ENCODE peak calls at places on chromosomes 11 and 22, in eight cellular contexts. V is kidney tubule cell; A is K562; Y is stimulated activated CD4-positive, alpha-beta T cell treated with anti-CD3 and anti-CD28 coated beads, Interleukin-15, amount 100 ng/mL, for 1 hour; Q is HT1080; C is CD8-positive, alpha-beta memory T cell; H is NCI-H2171 treated with DMSO at 0.1 percent for 48 hours; W is GM04503. S is an unnamed sample.

GRCh38 chr11:12702999-12703453 is 28.8 kb downstream of the TEAD1 start:
- DNase-seq in V (peak), A (no peak), Y (no peak), Q (peak), C (no peak), H (no peak), W (no peak), S (no peak)

GRCh38 chr11:27274854-27275395 is 88.1 kb downstream of the CCDC34 start:
- DNase-seq in V (no peak), A (no peak), Y (no peak), Q (no peak), C (no peak), H (no peak), W (no peak), S (no peak)

GRCh38 chr11:46346886-46347636 is at the start of gene DGKZ:
- DNase-seq in V (peak), A (peak), Y (peak), Q (peak), C (peak), H (peak), W (no peak), S (no peak)

GRCh38 chr11:95711162-95711944 is 78.2 kb downstream of the FAM76B start:
- DNase-seq in V (no peak), A (no peak), Y (no peak), Q (peak), C (no peak), H (no peak), W (no peak), S (no peak)

GRCh38 chr11:81005595-81005994 is 1564.8 kb upstream of the TENM4 start:
- DNase-seq in V (peak), A (no peak), Y (no peak), Q (peak), C (no peak), H (no peak), W (peak), S (no peak)

GRCh38 chr11:79174045-79175008 is 266.5 kb downstream of the TENM4 start:
- DNase-seq in V (no peak), A (no peak), Y (no peak), Q (peak), C (no peak), H (peak), W (no peak), S (no peak)

GRCh38 chr11:235998-236773 is at the start of gene SIRT3:
- DNase-seq in V (peak), A (peak), Y (peak), Q (peak), C (peak), H (peak), W (peak), S (peak)

GRCh38 chr22:37726240-37726887 is 29.5 kb downstream of the TRIOBP start:
- DNase-seq in V (peak), A (no peak), Y (no peak), Q (no peak), C (no peak), H (no peak), W (no peak), S (no peak)

GRCh38 chr11:43779306-43779705 is 98.8 kb downstream of the HSD17B12 start:
- DNase-seq in V (no peak), A (no peak), Y (no peak), Q (no peak), C (no peak), H (no peak), W (no peak), S (no peak)

GRCh38 chr22:19522190-19522880 is 1.9 kb downstream of the CLDN5 start:
- DNase-seq in V (no peak), A (peak), Y (no peak), Q (no peak), C (no peak), H (peak), W (no peak), S (peak)

GRCh38 chr22:21641417-21641794 is 696 bp upstream of the SDF2L1 start:
- DNase-seq in V (peak), A (peak), Y (no peak), Q (peak), C (no peak), H (no peak), W (no peak), S (no peak)

GRCh38 chr22:35099883-35100282 is 33.9 kb downstream of the ISX start:
- DNase-seq in V (no peak), A (no peak), Y (no peak), Q (peak), C (no peak), H (no peak), W (no peak), S (no peak)

GRCh38 chr22:41656515-41656914 is 32.2 kb downstream of the SNU13 start:
- DNase-seq in V (no peak), A (no peak), Y (no peak), Q (no peak), C (no peak), H (peak), W (no peak), S (no peak)

GRCh38 chr11:6544921-6545850 is 48.1 kb downstream of the DNHD1 start:
- DNase-seq in V (no peak), A (no peak), Y (no peak), Q (peak), C (no peak), H (no peak), W (no peak), S (no peak)

GRCh38 chr11:105071060-105071732 is 26.1 kb upstream of the CARD16 start:
- DNase-seq in V (no peak), A (no peak), Y (no peak), Q (no peak), C (no peak), H (no peak), W (no peak), S (no peak)

GRCh38 chr11:36015806-36016205 is 71.9 kb downstream of the LDLRAD3 start:
- DNase-seq in V (no peak), A (no peak), Y (no peak), Q (no peak), C (no peak), H (peak), W (no peak), S (no peak)

GRCh38 chr11:76999597-76999996 is 34.6 kb upstream of the B3GNT6 start:
- DNase-seq in V (no peak), A (no peak), Y (no peak), Q (no peak), C (no peak), H (no peak), W (no peak), S (no peak)

GRCh38 chr22:23269441-23270211 is 89.3 kb downstream of the BCR start:
- DNase-seq in V (no peak), A (peak), Y (no peak), Q (no peak), C (no peak), H (peak), W (no peak), S (no peak)

GRCh38 chr11:77039491-77040400 is 5.5 kb downstream of the B3GNT6 start:
- DNase-seq in V (peak), A (no peak), Y (no peak), Q (no peak), C (peak), H (no peak), W (peak), S (no peak)

GRCh38 chr22:48876951-48877350 is 950.7 kb downstream of the BRD1 start:
- DNase-seq in V (no peak), A (no peak), Y (no peak), Q (no peak), C (no peak), H (no peak), W (no peak), S (no peak)

GRCh38 chr22:23533771-23534191 is 46.3 kb downstream of the IGLL1 start:
- DNase-seq in V (no peak), A (peak), Y (no peak), Q (no peak), C (no peak), H (no peak), W (no peak), S (no peak)

GRCh38 chr11:103631841-103632240 is 404.6 kb upstream of the DDI1 start:
- DNase-seq in V (no peak), A (no peak), Y (no peak), Q (peak), C (no peak), H (no peak), W (no peak), S (no peak)

GRCh38 chr11:20474176-20474950 is 86.8 kb downstream of the PRMT3 start:
- DNase-seq in V (no peak), A (no peak), Y (no peak), Q (no peak), C (no peak), H (no peak), W (no peak), S (no peak)

GRCh38 chr11:32033067-32033466 is 57.8 kb upstream of the RCN1 start:
- DNase-seq in V (no peak), A (no peak), Y (no peak), Q (no peak), C (no peak), H (no peak), W (no peak), S (no peak)

GRCh38 chr11:34565417-34566208 is 52.0 kb upstream of the ELF5 start:
- DNase-seq in V (peak), A (peak), Y (no peak), Q (no peak), C (no peak), H (peak), W (no peak), S (no peak)

GRCh38 chr11:104926771-104927470 is 28.7 kb upstream of the CASP12 start:
- DNase-seq in V (no peak), A (no peak), Y (no peak), Q (no peak), C (no peak), H (no peak), W (no peak), S (no peak)

GRCh38 chr22:22099194-22099486 is 116.6 kb upstream of the TOP3B start:
- DNase-seq in V (no peak), A (no peak), Y (no peak), Q (no peak), C (no peak), H (no peak), W (no peak), S (no peak)

GRCh38 chr11:12893787-12894672 is 115.1 kb upstream of the RASSF10 start:
- DNase-seq in V (peak), A (peak), Y (peak), Q (peak), C (peak), H (peak), W (no peak), S (no peak)

GRCh38 chr22:30821381-30821780 is 126.7 kb downstream of the OSBP2 start:
- DNase-seq in V (no peak), A (no peak), Y (no peak), Q (no peak), C (no peak), H (no peak), W (no peak), S (no peak)

GRCh38 chr11:93738647-93739081 is 2.6 kb downstream of the TAF1D start:
- DNase-seq in V (peak), A (no peak), Y (no peak), Q (no peak), C (no peak), H (no peak), W (no peak), S (no peak)

GRCh38 chr11:8070417-8071101 is 10.5 kb upstream of the TUB start:
- DNase-seq in V (peak), A (peak), Y (no peak), Q (peak), C (no peak), H (peak), W (no peak), S (peak)

GRCh38 chr11:469684-470667 is 19.9 kb downstream of the PTDSS2 start:
- DNase-seq in V (peak), A (no peak), Y (no peak), Q (peak), C (no peak), H (no peak), W (peak), S (no peak)

GRCh38 chr22:24728790-24729637 is 45.5 kb downstream of the PIWIL3 start:
- DNase-seq in V (no peak), A (peak), Y (no peak), Q (no peak), C (no peak), H (no peak), W (no peak), S (no peak)

GRCh38 chr11:132888226-132888625 is 644.1 kb downstream of the OPCML start:
- DNase-seq in V (no peak), A (no peak), Y (no peak), Q (no peak), C (no peak), H (no peak), W (no peak), S (no peak)